ENCODE peak calls at places on chromosome 5, in eight cellular contexts. I is uterus; N is upper lobe of right lung; G is aorta; W is SJSA1; O is WERI-Rb-1; S is IMR-90; K is CD4-positive, alpha-beta T cell. B is an unnamed sample.

GRCh38 chr5:78404682-78405293 is 44.4 kb downstream of the SCAMP1 start:
- DNase-seq in I (no peak), N (no peak), G (no peak), W (no peak), O (no peak), S (no peak), K (no peak), B (no peak)

GRCh38 chr5:134902071-134902801 is 2.7 kb upstream of the PCBD2 start:
- DNase-seq in I (no peak), N (no peak), G (no peak), W (no peak), O (peak; percentile 34), S (peak; percentile 48), K (no peak), B (no peak)

GRCh38 chr5:115583474-115583873 is 18.8 kb downstream of the TICAM2 start:
- DNase-seq in I (no peak), N (no peak), G (peak; percentile 49), W (peak; percentile 68), O (no peak), S (peak; percentile 95), K (no peak), B (no peak)

GRCh38 chr5:155471027-155471426 is 457.5 kb downstream of the KIF4B start:
- DNase-seq in I (no peak), N (no peak), G (no peak), W (no peak), O (peak; percentile 63), S (no peak), K (no peak), B (no peak)

GRCh38 chr5:41264019-41264418 is 50.7 kb upstream of the C6 start:
- DNase-seq in I (peak; percentile 36), N (no peak), G (no peak), W (no peak), O (no peak), S (no peak), K (no peak), B (no peak)

GRCh38 chr5:133398646-133399081 is 213.7 kb downstream of the FSTL4 start:
- DNase-seq in I (no peak), N (no peak), G (no peak), W (no peak), O (no peak), S (no peak), K (no peak), B (no peak)

GRCh38 chr5:115360036-115360685 is 63.7 kb upstream of the CCDC112 start:
- DNase-seq in I (no peak), N (no peak), G (no peak), W (no peak), O (peak; percentile 70), S (peak; percentile 57), K (no peak), B (no peak)

GRCh38 chr5:169301386-169301930 is 519 bp upstream of the SLIT3 start:
- DNase-seq in I (no peak), N (no peak), G (peak; percentile 49), W (no peak), O (no peak), S (no peak), K (no peak), B (no peak)

GRCh38 chr5:52620315-52620714 is 167.4 kb upstream of the ITGA1 start:
- DNase-seq in I (no peak), N (no peak), G (no peak), W (no peak), O (no peak), S (no peak), K (no peak), B (no peak)

GRCh38 chr5:114898602-114899001 is 271.1 kb downstream of the TRIM36 start:
- DNase-seq in I (no peak), N (no peak), G (no peak), W (no peak), O (no peak), S (no peak), K (no peak), B (no peak)

GRCh38 chr5:14752497-14753071 is 88.1 kb downstream of the OTULIN start:
- DNase-seq in I (no peak), N (no peak), G (no peak), W (no peak), O (no peak), S (no peak), K (no peak), B (no peak)

GRCh38 chr5:143922718-143923117 is 110.8 kb downstream of the HMHB1 start:
- DNase-seq in I (no peak), N (no peak), G (no peak), W (no peak), O (no peak), S (peak; percentile 65), K (no peak), B (no peak)

GRCh38 chr5:67373518-67373917 is 176.9 kb upstream of the CD180 start:
- DNase-seq in I (no peak), N (no peak), G (no peak), W (no peak), O (no peak), S (no peak), K (no peak), B (no peak)

GRCh38 chr5:3221432-3221831 is 374.2 kb upstream of the IRX1 start:
- DNase-seq in I (no peak), N (no peak), G (no peak), W (no peak), O (no peak), S (no peak), K (no peak), B (no peak)
- H3K9me3 ChIP-seq in I (no peaks in the 10 kb centered on the region), N (no peaks in the 10 kb centered on the region), G (no peaks in the 10 kb centered on the region), W (peaks cover 45% of the 10 kb centered on the region), O (no peaks in the 10 kb centered on the region), S (peaks cover 55% of the 10 kb centered on the region), K (no peaks in the 10 kb centered on the region), B (no peaks in the 10 kb centered on the region)

GRCh38 chr5:74530316-74530917 is 110.1 kb downstream of the ENC1 start:
- DNase-seq in I (no peak), N (no peak), G (no peak), W (no peak), O (no peak), S (peak; percentile 47), K (no peak), B (no peak)
- H3K9me3 ChIP-seq in I (peaks cover 5% of the 10 kb centered on the region), N (no peaks in the 10 kb centered on the region), G (no peaks in the 10 kb centered on the region), W (peaks cover 7% of the 10 kb centered on the region), O (no peaks in the 10 kb centered on the region), S (peaks cover 6% of the 10 kb centered on the region), K (peaks cover 9% of the 10 kb centered on the region), B (no peaks in the 10 kb centered on the region)

GRCh38 chr5:141306630-141307029 is 2.8 kb upstream of the SLC25A2 start:
- DNase-seq in I (no peak), N (no peak), G (no peak), W (no peak), O (no peak), S (no peak), K (no peak), B (no peak)
- H3K9me3 ChIP-seq in I (peaks cover 90% of the 10 kb centered on the region), N (peaks cover 43% of the 10 kb centered on the region), G (peaks cover 16% of the 10 kb centered on the region), W (peaks cover 50% of the 10 kb centered on the region), O (peaks cover 2% of the 10 kb centered on the region), S (peaks cover 47% of the 10 kb centered on the region), K (peaks cover 75% of the 10 kb centered on the region), B (peaks cover 9% of the 10 kb centered on the region)

GRCh38 chr5:179118338-179118737 is 58.2 kb downstream of the ZNF354C start:
- DNase-seq in I (no peak), N (no peak), G (no peak), W (no peak), O (no peak), S (no peak), K (no peak), B (no peak)
- H3K9me3 ChIP-seq in I (peaks cover 11% of the 10 kb centered on the region), N (no peaks in the 10 kb centered on the region), G (peaks cover 15% of the 10 kb centered on the region), W (peaks cover 76% of the 10 kb centered on the region), O (no peaks in the 10 kb centered on the region), S (peaks cover 22% of the 10 kb centered on the region), K (peaks cover 21% of the 10 kb centered on the region), B (peaks cover 3% of the 10 kb centered on the region)

GRCh38 chr5:43332401-43332800 is 19.2 kb upstream of the HMGCS1 start:
- DNase-seq in I (no peak), N (no peak), G (no peak), W (no peak), O (no peak), S (no peak), K (no peak), B (no peak)
- H3K9me3 ChIP-seq in I (no peaks in the 10 kb centered on the region), N (peaks cover 11% of the 10 kb centered on the region), G (peaks cover 1% of the 10 kb centered on the region), W (no peaks in the 10 kb centered on the region), O (peaks cover 9% of the 10 kb centered on the region), S (peaks cover 6% of the 10 kb centered on the region), K (peaks cover 11% of the 10 kb centered on the region), B (peaks cover 5% of the 10 kb centered on the region)

DNA sequence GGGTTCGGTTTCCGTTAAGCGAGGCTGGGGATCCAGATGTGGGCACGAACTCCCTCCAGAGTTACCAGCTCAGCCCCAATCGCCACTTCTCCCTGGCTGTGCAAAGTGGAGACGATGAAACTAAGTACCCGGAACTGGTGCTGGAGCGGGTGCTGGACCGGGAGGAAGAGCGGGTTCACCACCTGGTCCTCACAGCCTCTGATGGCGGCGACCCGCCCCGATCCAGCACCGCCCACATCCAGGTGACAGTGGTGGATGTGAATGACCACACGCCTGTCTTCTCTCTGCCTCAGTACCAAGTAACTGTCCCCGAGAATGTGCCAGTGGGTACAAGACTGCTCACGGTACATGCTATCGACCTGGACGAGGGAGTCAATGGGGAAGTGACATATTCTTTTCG is 803 bp downstream of the PCDHGA7 start:
- DNase-seq in I (no peak), N (no peak), G (no peak), W (no peak), O (no peak), S (no peak), K (no peak), B (no peak)
- H3K9me3 ChIP-seq in I (peaks cover 86% of the 10 kb centered on the region), N (peaks cover 19% of the 10 kb centered on the region), G (peaks cover 20% of the 10 kb centered on the region), W (peaks cover 31% of the 10 kb centered on the region), O (peaks cover 13% of the 10 kb centered on the region), S (peaks cover 30% of the 10 kb centered on the region), K (peaks cover 55% of the 10 kb centered on the region), B (peaks cover 19% of the 10 kb centered on the region)

GRCh38 chr5:179111267-179112207 is 51.4 kb downstream of the ZNF354C start:
- DNase-seq in I (no peak), N (no peak), G (no peak), W (no peak), O (no peak), S (no peak), K (no peak), B (no peak)
- H3K9me3 ChIP-seq in I (peaks cover 19% of the 10 kb centered on the region), N (peaks cover 27% of the 10 kb centered on the region), G (peaks cover 32% of the 10 kb centered on the region), W (peaks cover 43% of the 10 kb centered on the region), O (no peaks in the 10 kb centered on the region), S (peaks cover 40% of the 10 kb centered on the region), K (peaks cover 37% of the 10 kb centered on the region), B (peaks cover 3% of the 10 kb centered on the region)

GRCh38 chr5:140785905-140786686 is at the start of gene PCDHA1:
- DNase-seq in I (no peak), N (no peak), G (no peak), W (no peak), O (no peak), S (no peak), K (no peak), B (no peak)
- H3K9me3 ChIP-seq in I (peaks cover 28% of the 10 kb centered on the region), N (peaks cover 5% of the 10 kb centered on the region), G (peaks cover 37% of the 10 kb centered on the region), W (peaks cover 25% of the 10 kb centered on the region), O (peaks cover 12% of the 10 kb centered on the region), S (peaks cover 35% of the 10 kb centered on the region), K (peaks cover 90% of the 10 kb centered on the region), B (peaks cover 11% of the 10 kb centered on the region)

GRCh38 chr5:135999396-136000139 is 29.2 kb upstream of the TGFBI start:
- DNase-seq in I (no peak), N (no peak), G (no peak), W (peak; percentile 86), O (no peak), S (peak; percentile 97), K (no peak), B (no peak)
- H3K9me3 ChIP-seq in I (no peaks in the 10 kb centered on the region), N (no peaks in the 10 kb centered on the region), G (no peaks in the 10 kb centered on the region), W (no peaks in the 10 kb centered on the region), O (no peaks in the 10 kb centered on the region), S (no peaks in the 10 kb centered on the region), K (no peaks in the 10 kb centered on the region), B (no peaks in the 10 kb centered on the region)

B was measured in T-helper 17 cell.